ENCODE peak calls at places on chromosomes 11 and 22, in four cellular contexts. I is GM12878, M is K562, E is HepG2. X is an unnamed sample.
A peak's percentile ranks its signal among the peaks of the same experiment; 100 is the strongest.

GRCh38 chr22:41366323-41367014 is 15.3 kb upstream of the TEF start:
- DNase-seq in I (no peak), M (no peak), E (no peak), X (no peak)

GRCh38 chr11:10628506-10629236 is 60.2 kb upstream of the LYVE1 start:
- DNase-seq in E (no peak), I (no peak), M (no peak), X (no peak)

GRCh38 chr11:7555067-7555699 is 41.4 kb downstream of the PPFIBP2 start:
- DNase-seq in M (no peak), I (no peak), E (no peak), X (no peak)

GRCh38 chr11:93073026-93073425 is 103.6 kb downstream of the MTNR1B start:
- DNase-seq in M (no peak), I (no peak), E (no peak), X (no peak)

GRCh38 chr22:25358421-25359170 is 139.2 kb downstream of the CRYBB2 start:
- DNase-seq in I (no peak), M (no peak), E (no peak), X (no peak)

GRCh38 chr11:36361901-36362391 is 65.9 kb downstream of the PRR5L start:
- DNase-seq in I (no peak), E (no peak), M (no peak), X (no peak)

GRCh38 chr22:50247748-50248147 is 2.9 kb upstream of the TUBGCP6 start:
- DNase-seq in E (no peak), M (no peak), I (no peak), X (peak; percentile 45)

GRCh38 chr11:3745161-3745560 is 52.2 kb downstream of the NUP98 start:
- DNase-seq in M (no peak), E (no peak), I (no peak), X (no peak)

GRCh38 chr22:17085277-17086091 is 684 bp downstream of the IL17RA start:
- DNase-seq in I (no peak), M (peak; percentile 61), E (no peak), X (no peak)

GRCh38 chr11:2517386-2518064 is 72.7 kb downstream of the KCNQ1 start:
- DNase-seq in E (no peak), I (no peak), M (no peak), X (no peak)

GRCh38 chr11:8100605-8101004 is 19.6 kb downstream of the TUB start:
- DNase-seq in M (no peak), I (no peak), E (no peak), X (no peak)

GRCh38 chr11:22787565-22788162 is 41.9 kb downstream of the SVIP start:
- DNase-seq in I (no peak), M (peak; percentile 22), E (peak; percentile 45), X (peak; percentile 61)

GRCh38 chr11:120188831-120189455 is 21.9 kb upstream of the OAF start:
- DNase-seq in E (no peak), M (no peak), I (no peak), X (no peak)

GRCh38 chr11:359181-359714 is 10.1 kb upstream of the B4GALNT4 start:
- DNase-seq in M (peak; percentile 7), I (no peak), E (no peak), X (no peak)

GRCh38 chr11:356610-357009 is 12.7 kb upstream of the B4GALNT4 start:
- DNase-seq in I (no peak), E (no peak), M (no peak), X (no peak)

GRCh38 chr11:358129-358805 is 11.0 kb upstream of the B4GALNT4 start:
- DNase-seq in E (no peak), I (no peak), M (peak; percentile 7), X (no peak)

GRCh38 chr11:355581-356458 is 13.5 kb upstream of the B4GALNT4 start:
- DNase-seq in E (peak; percentile 90), M (peak; percentile 89), I (peak; percentile 49), X (peak; percentile 96)

DNA sequence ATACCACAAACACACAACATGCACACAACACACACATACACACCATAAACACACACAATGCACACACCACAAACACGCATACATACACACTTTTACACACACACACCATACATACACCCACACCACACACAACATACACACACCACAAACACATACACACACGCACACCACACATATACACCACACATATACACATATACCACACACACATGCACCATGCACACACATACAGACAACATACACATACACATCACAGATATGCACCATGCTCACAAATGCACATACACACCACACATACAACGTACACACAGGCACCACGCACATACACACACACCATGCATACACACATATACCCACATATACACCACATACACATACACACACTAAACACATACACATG is 11.7 kb upstream of the B4GALNT4 start:
- DNase-seq in I (no peak), E (no peak), M (no peak), X (no peak)
- H3K27me3 ChIP-seq in I (no peaks in the 10 kb centered on the region), E (peaks cover 3% of the 10 kb centered on the region), M (no peaks in the 10 kb centered on the region), X (no peaks in the 10 kb centered on the region)

GRCh38 chr22:26394787-26395186 is 34.3 kb upstream of the ASPHD2 start:
- DNase-seq in M (no peak), I (no peak), E (no peak), X (peak; percentile 47)
- TF ChIP-seq MYC in M (no peak), I (no peak), E (no peak), X (no peak)

GRCh38 chr11:34972892-34973291 is 56.5 kb downstream of the PDHX start:
- DNase-seq in I (no peak), M (no peak), E (no peak), X (no peak)
- H3K27me3 ChIP-seq in I (no peaks in the 10 kb centered on the region), M (no peaks in the 10 kb centered on the region), E (no peaks in the 10 kb centered on the region), X (no peaks in the 10 kb centered on the region)

DNA sequence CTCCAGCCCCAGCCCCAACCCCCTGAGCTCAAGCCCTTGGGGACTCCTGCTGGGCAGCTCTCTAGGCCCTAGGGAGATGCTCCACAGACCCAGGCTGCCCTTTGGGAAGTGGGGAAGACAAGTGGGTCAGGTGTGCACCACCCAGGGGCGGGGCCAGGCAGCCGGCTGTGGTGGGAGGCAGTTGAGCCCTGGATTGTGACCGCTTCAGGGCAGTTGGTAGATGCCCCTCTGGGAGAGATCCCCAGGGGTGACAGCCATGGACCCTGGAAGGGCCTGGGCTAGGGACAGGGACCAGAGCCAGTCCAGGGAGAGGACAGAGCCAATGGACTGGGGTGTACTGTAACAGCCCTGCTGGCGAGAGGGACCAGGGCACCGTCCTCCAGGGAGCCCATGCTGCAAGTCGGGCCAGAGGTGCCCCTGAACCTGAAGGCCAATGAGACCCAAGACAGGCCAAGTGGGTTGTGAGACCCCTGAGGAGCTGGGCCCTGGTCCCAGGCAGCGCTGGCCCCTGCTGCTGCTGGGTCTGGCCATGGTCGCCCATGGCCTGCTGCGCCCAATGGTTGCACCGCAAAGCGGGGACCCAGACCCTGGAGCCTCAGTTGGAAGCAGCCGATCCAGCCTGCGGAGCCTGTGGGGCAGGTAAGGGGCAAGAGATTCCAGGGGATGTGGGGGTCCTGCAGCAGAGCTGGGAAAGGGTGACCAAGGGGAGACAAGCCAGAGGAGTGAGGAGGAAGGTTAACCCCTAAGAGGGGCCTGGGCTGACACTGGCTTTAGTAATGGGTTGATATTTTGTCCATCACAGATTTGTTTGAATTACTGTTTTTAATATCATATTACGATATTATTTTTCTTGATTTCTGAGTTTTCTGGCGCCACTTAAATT is at the start of gene IGLL5:
- DNase-seq in M (peak; percentile 55), I (no peak), E (no peak), X (no peak)
- TF ChIP-seq MYC in M (no peak), I (no peak), E (no peak), X (no peak)